ENCODE peak calls at places on chromosome 4, in four cellular contexts. K is heart right ventricle, R is body of pancreas, V is SK-N-SH. G is an unnamed sample.
A peak's percentile ranks its signal among the peaks of the same experiment; 100 is the strongest.

GRCh38 chr4:24743931-24744330 is 51.4 kb upstream of the SOD3 start:
- DNase-seq in K (no peak), R (no peak), V (no peak), G (no peak)

GRCh38 chr4:26885912-26886274 is 25.3 kb downstream of the STIM2 start:
- DNase-seq in K (no peak), R (no peak), V (no peak), G (no peak)

GRCh38 chr4:48509543-48509942 is 19.5 kb downstream of the ZAR1 start:
- DNase-seq in K (no peak), R (no peak), V (no peak), G (no peak)

GRCh38 chr4:7462509-7462971 is 27.8 kb upstream of the PSAPL1 start:
- DNase-seq in K (no peak), R (peak; percentile 22), V (peak; percentile 71), G (no peak)

GRCh38 chr4:75741027-75741426 is 16.6 kb downstream of the USO1 start:
- DNase-seq in K (no peak), R (no peak), V (no peak), G (no peak)

GRCh38 chr4:42371306-42372063 is 25.8 kb upstream of the SHISA3 start:
- DNase-seq in K (no peak), R (peak; percentile 23), V (peak; percentile 77), G (no peak)

GRCh38 chr4:997375-998071 is 4.3 kb upstream of the SLC26A1 start:
- DNase-seq in K (no peak), R (no peak), V (peak; percentile 85), G (no peak)

GRCh38 chr4:1305261-1305711 is 15.6 kb downstream of the MAEA start:
- DNase-seq in K (no peak), R (no peak), V (no peak), G (no peak)

GRCh38 chr4:157521916-157522315 is 301.4 kb downstream of the GRIA2 start:
- DNase-seq in K (no peak), R (no peak), V (no peak), G (no peak)

GRCh38 chr4:94841864-94842221 is 84.1 kb downstream of the BMPR1B start:
- DNase-seq in K (no peak), R (no peak), V (no peak), G (no peak)

GRCh38 chr4:71558248-71558647 is 219.4 kb downstream of the SLC4A4 start:
- DNase-seq in K (no peak), R (no peak), V (no peak), G (no peak)

GRCh38 chr4:73976716-73977115 is 5.1 kb downstream of the PF4 start:
- DNase-seq in K (no peak), R (no peak), V (no peak), G (no peak)

GRCh38 chr4:136863756-136864155 is 668.5 kb downstream of the PCDH18 start:
- DNase-seq in K (no peak), R (no peak), V (no peak), G (no peak)

GRCh38 chr4:76434901-76435688 is at the start of gene SHROOM3:
- DNase-seq in K (no peak), R (no peak), V (no peak), G (no peak)

GRCh38 chr4:141099326-141099725 is 33.9 kb downstream of the RNF150 start:
- DNase-seq in K (no peak), R (no peak), V (no peak), G (no peak)

GRCh38 chr4:183173580-183174526 is 74.8 kb downstream of the WWC2 start:
- DNase-seq in K (no peak), R (no peak), V (no peak), G (no peak)

GRCh38 chr4:121822796-121823504 is 733 bp downstream of the CCNA2 start:
- DNase-seq in K (no peak), R (peak; percentile 34), V (peak; percentile 54), G (no peak)

GRCh38 chr4:73679836-73680235 is 59.6 kb upstream of the RASSF6 start:
- DNase-seq in K (no peak), R (no peak), V (no peak), G (no peak)

GRCh38 chr4:6263541-6264540 is 5.8 kb upstream of the WFS1 start:
- DNase-seq in K (peak; percentile 51), R (no peak), V (peak; percentile 69), G (peak; percentile 75)

GRCh38 chr4:70874268-70875156 is 27.7 kb upstream of the MOB1B start:
- DNase-seq in K (no peak), R (no peak), V (no peak), G (no peak)

GRCh38 chr4:105520819-105521790 is 31.3 kb upstream of the ARHGEF38 start:
- DNase-seq in K (no peak), R (peak; percentile 60), V (peak; percentile 69), G (no peak)

GRCh38 chr4:135316266-135316779 is 1114.7 kb upstream of the PABPC4L start:
- DNase-seq in K (no peak), R (no peak), V (no peak), G (no peak)

GRCh38 chr4:2318885-2319284 is 57.0 kb upstream of the MXD4 start:
- DNase-seq in K (no peak), R (no peak), V (no peak), G (no peak)

GRCh38 chr4:48247142-48247877 is 22.3 kb downstream of the TEC start:
- DNase-seq in K (no peak), R (no peak), V (no peak), G (no peak)

GRCh38 chr4:80465238-80465637 is 129.7 kb downstream of the CFAP299 start:
- DNase-seq in K (no peak), R (no peak), V (no peak), G (no peak)

GRCh38 chr4:175935016-175935661 is 123.1 kb upstream of the GPM6A start:
- DNase-seq in K (no peak), R (no peak), V (no peak), G (no peak)

GRCh38 chr4:17561195-17561909 is 15.6 kb upstream of the LAP3 start:
- DNase-seq in K (no peak), R (no peak), V (peak; percentile 63), G (no peak)

GRCh38 chr4:182062458-182062857 is 180.7 kb upstream of the TENM3 start:
- DNase-seq in K (no peak), R (no peak), V (no peak), G (no peak)

GRCh38 chr4:56424697-56425514 is 10.5 kb downstream of the PPAT start:
- DNase-seq in K (no peak), R (peak; percentile 32), V (peak; percentile 39), G (no peak)

GRCh38 chr4:107635735-107636134 is 84.3 kb downstream of the PAPSS1 start:
- DNase-seq in K (no peak), R (no peak), V (no peak), G (no peak)

GRCh38 chr4:6342530-6343293 is 73.1 kb downstream of the WFS1 start:
- DNase-seq in K (peak; percentile 39), R (no peak), V (peak; percentile 50), G (peak; percentile 70)

GRCh38 chr4:88008624-88009235 is 1.3 kb downstream of the PKD2 start:
- DNase-seq in K (no peak), R (no peak), V (peak; percentile 43), G (no peak)
- H3K4me3 ChIP-seq in K (peak overlapping the region; percentile 79), R (no peak overlapping the region), V (peak overlapping the region; percentile 72), G (peak overlapping the region; percentile 99)

GRCh38 chr4:155376387-155377268 is at the start of gene MAP9:
- DNase-seq in K (peak; percentile 84), R (peak; percentile 92), V (peak; percentile 93), G (peak; percentile 96)

GRCh38 chr4:155371432-155372043 is 5.2 kb downstream of the MAP9 start:
- DNase-seq in K (no peak), R (no peak), V (peak; percentile 35), G (no peak)

DNA sequence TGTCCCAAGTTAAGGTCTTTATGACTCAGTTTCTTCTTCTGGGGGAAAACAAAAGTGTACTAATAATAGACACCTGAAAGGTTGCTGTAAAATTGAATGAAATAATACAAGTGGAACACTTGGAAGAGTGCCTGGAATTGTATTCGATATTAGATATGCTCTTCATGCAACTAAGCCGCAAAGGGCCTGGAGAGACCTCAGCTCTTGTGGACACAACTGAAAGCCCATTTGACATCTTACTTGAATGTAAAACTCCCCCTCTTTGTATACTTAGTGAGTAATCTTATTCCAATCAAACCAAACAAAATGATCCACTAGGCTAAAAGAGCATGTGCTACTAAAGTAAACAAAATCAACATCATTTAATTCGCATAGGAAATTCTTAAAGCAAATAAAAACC is 516 bp upstream of the MAP9 start:
- DNase-seq in K (no peak), R (no peak), V (no peak), G (no peak)
- H3K27ac ChIP-seq in K (no peak overlapping the region), R (peak overlapping the region; percentile 77), V (peak overlapping the region; percentile 62), G (no peak overlapping the region)

DNA sequence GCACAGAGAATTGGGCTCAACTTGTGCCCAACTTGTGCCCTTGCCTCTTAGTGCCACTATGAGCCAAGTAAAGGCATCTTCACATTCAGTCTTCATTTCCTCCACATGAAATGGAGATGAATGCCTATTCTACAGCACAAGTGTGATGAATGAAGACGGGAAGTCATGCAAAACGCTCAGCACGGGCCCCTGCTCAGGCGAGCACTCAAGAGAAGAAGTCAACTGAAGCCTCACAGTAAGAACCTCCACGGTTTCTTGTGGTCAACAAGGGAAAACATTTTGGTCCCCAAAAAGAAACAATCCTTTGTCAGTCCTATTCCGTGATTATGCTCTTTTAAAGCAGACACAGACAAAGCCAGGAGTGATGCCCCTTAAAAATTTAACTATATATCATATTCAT is 87.0 kb downstream of the IRF2 start:
- DNase-seq in K (no peak), R (no peak), V (no peak), G (no peak)
- H3K4me3 ChIP-seq in K (no peak overlapping the region), R (no peak overlapping the region), V (no peak overlapping the region), G (no peak overlapping the region)

GRCh38 chr4:152221816-152222516 is 313.9 kb downstream of the FBXW7 start:
- DNase-seq in K (no peak), R (no peak), V (no peak), G (no peak)

GRCh38 chr4:152224872-152225420 is 310.9 kb downstream of the FBXW7 start:
- DNase-seq in K (no peak), R (no peak), V (no peak), G (no peak)

GRCh38 chr4:152225680-152226079 is 310.2 kb downstream of the FBXW7 start:
- DNase-seq in K (no peak), R (no peak), V (no peak), G (no peak)

GRCh38 chr4:152224223-152224622 is 311.7 kb downstream of the FBXW7 start:
- DNase-seq in K (no peak), R (no peak), V (no peak), G (no peak)

GRCh38 chr4:152223600-152223999 is 312.3 kb downstream of the FBXW7 start:
- DNase-seq in K (no peak), R (no peak), V (no peak), G (no peak)
- H3K27ac ChIP-seq in K (no peak overlapping the region), R (no peak overlapping the region), V (no peak overlapping the region), G (no peak overlapping the region)

GRCh38 chr4:62470020-62470419 is 1269.9 kb downstream of the ADGRL3 start:
- DNase-seq in K (no peak), R (no peak), V (no peak), G (no peak)
- H3K4me3 ChIP-seq in K (no peak overlapping the region), R (no peak overlapping the region), V (no peak overlapping the region), G (no peak overlapping the region)

DNA sequence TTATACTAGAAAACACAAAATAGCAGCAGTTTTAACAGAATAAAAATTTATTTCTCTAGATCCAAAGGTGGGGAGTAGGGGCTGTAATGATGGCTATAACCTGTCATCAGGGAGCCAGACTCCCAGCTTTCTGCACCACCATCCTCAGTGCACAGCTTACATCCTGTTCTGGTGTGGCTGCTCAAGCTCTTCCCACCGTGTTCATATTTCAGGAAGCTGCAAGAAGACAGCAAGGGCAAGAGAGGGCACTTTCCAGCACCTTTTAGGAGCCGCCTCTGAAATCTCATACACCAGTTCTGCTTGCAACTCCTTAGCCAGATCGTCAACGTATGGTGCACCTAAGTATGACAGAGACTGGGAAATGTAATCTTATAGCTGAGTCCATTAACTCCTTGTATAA is 253.7 kb downstream of the CENPC start:
- DNase-seq in K (no peak), R (no peak), V (no peak), G (no peak)
- H3K27ac ChIP-seq in K (no peak overlapping the region), R (no peak overlapping the region), V (no peak overlapping the region), G (no peak overlapping the region)

GRCh38 chr4:119297795-119298194 is 24.1 kb downstream of the FABP2 start:
- DNase-seq in K (no peak), R (no peak), V (no peak), G (no peak)
- H3K4me3 ChIP-seq in K (no peak overlapping the region), R (no peak overlapping the region), V (peak overlapping the region; percentile 82), G (peak overlapping the region; percentile 14)

G was measured in aorta.